ENCODE peak calls at places on chromosomes 11 and 22, in ten cellular contexts. C, H, G, K, Z, Q, D, T, J and X are unnamed samples.

GRCh38 chr22:27107824-27108223 is 450.4 kb downstream of the MIAT start:
- DNase-seq in C (no peak), H (no peak), G (peak; percentile 37), K (no peak), Z (no peak), Q (peak; percentile 96), D (no peak), T (no peak), J (peak; percentile 90), X (peak; percentile 80)

GRCh38 chr11:26958650-26959049 is 35.3 kb upstream of the FIBIN start:
- DNase-seq in C (no peak), H (no peak), G (no peak), K (no peak), Z (no peak), Q (no peak), D (no peak), T (no peak), J (no peak), X (no peak)

GRCh38 chr22:43281400-43281799 is 61.8 kb downstream of the SCUBE1 start:
- DNase-seq in C (no peak), H (no peak), G (no peak), K (no peak), Z (no peak), Q (no peak), D (no peak), T (no peak), J (no peak), X (no peak)

GRCh38 chr11:57641011-57641410 is 8.7 kb downstream of the YPEL4 start:
- DNase-seq in C (no peak), H (no peak), G (peak; percentile 59), K (peak; percentile 85), Z (no peak), Q (peak; percentile 51), D (peak; percentile 62), T (no peak), J (peak; percentile 39), X (no peak)

GRCh38 chr11:85774256-85775097 is 36.5 kb downstream of the SYTL2 start:
- DNase-seq in C (no peak), H (no peak), G (no peak), K (no peak), Z (no peak), Q (no peak), D (no peak), T (no peak), J (no peak), X (no peak)

GRCh38 chr22:17444204-17444504 is 74.9 kb downstream of the CECR2 start:
- DNase-seq in C (no peak), H (no peak), G (no peak), K (no peak), Z (no peak), Q (no peak), D (no peak), T (no peak), J (no peak), X (no peak)

GRCh38 chr22:27669798-27670599 is 131.6 kb downstream of the MN1 start:
- DNase-seq in C (no peak), H (no peak), G (no peak), K (no peak), Z (no peak), Q (peak; percentile 24), D (no peak), T (no peak), J (peak; percentile 27), X (no peak)

GRCh38 chr11:20311444-20311843 is 52.1 kb upstream of the HTATIP2 start:
- DNase-seq in C (no peak), H (no peak), G (no peak), K (no peak), Z (no peak), Q (no peak), D (no peak), T (no peak), J (no peak), X (no peak)

GRCh38 chr11:16782226-16782919 is 43.9 kb downstream of the C11orf58 start:
- DNase-seq in C (no peak), H (no peak), G (no peak), K (no peak), Z (no peak), Q (no peak), D (no peak), T (no peak), J (no peak), X (no peak)

GRCh38 chr22:23289851-23290724 is 109.8 kb downstream of the BCR start:
- DNase-seq in C (no peak), H (no peak), G (no peak), K (peak; percentile 85), Z (peak; percentile 37), Q (peak; percentile 64), D (peak; percentile 85), T (peak; percentile 77), J (peak; percentile 73), X (peak; percentile 32)

GRCh38 chr22:20312396-20313191 is 7.3 kb downstream of the DGCR6L start:
- DNase-seq in C (no peak), H (no peak), G (no peak), K (peak; percentile 39), Z (no peak), Q (no peak), D (peak; percentile 38), T (no peak), J (no peak), X (no peak)